ENCODE peak calls at places on chromosome 18, in nine cellular contexts. S is Calu3; W is fibroblast of lung; M is AG09319; Y is CD8-positive, alpha-beta T cell; E is A549; T is coronary artery; G is SK-N-SH; X is GM06990. A is an unnamed sample.

GRCh38 chr18:36493349-36494281 is 196.1 kb downstream of the FHOD3 start:
- DNase-seq in M (no peak), T (no peak), G (no peak), Y (no peak), W (no peak), E (no peak), S (no peak), X (no peak), A (no peak)

GRCh38 chr18:51236225-51236624 is 38.7 kb upstream of the MEX3C start:
- DNase-seq in E (peak), G (no peak), T (no peak), S (peak), W (no peak), X (no peak), Y (no peak), M (no peak), A (no peak)

GRCh38 chr18:48894799-48895346 is 55.9 kb downstream of the SMAD7 start:
- DNase-seq in E (no peak), M (no peak), Y (no peak), W (no peak), X (no peak), T (peak), S (no peak), G (no peak), A (no peak)

GRCh38 chr18:63848159-63848558 is 39.3 kb upstream of the SERPINB2 start:
- DNase-seq in E (peak), W (peak), M (peak), X (no peak), Y (no peak), T (no peak), G (peak), S (peak), A (no peak)

GRCh38 chr18:75252136-75252535 is 41.5 kb downstream of the TSHZ1 start:
- DNase-seq in T (no peak), G (no peak), M (no peak), X (no peak), S (no peak), E (no peak), Y (no peak), W (peak), A (no peak)

GRCh38 chr18:55031979-55032378 is 72.7 kb upstream of the CCDC68 start:
- DNase-seq in M (no peak), E (no peak), Y (no peak), S (peak), G (no peak), T (no peak), X (no peak), W (no peak), A (no peak)

GRCh38 chr18:10297079-10297478 is 157.4 kb upstream of the APCDD1 start:
- DNase-seq in E (no peak), G (no peak), W (no peak), X (no peak), M (no peak), T (no peak), S (no peak), Y (no peak), A (no peak)

GRCh38 chr18:63098014-63098981 is 221.3 kb downstream of the BCL2 start:
- DNase-seq in X (peak), E (no peak), Y (peak), S (no peak), M (no peak), G (no peak), W (no peak), T (no peak), A (peak)

GRCh38 chr18:79940126-79940813 is 11.2 kb downstream of the SLC66A2 start:
- DNase-seq in X (no peak), T (peak), E (no peak), M (no peak), G (no peak), S (no peak), W (no peak), Y (no peak), A (no peak)

GRCh38 chr18:74800098-74800497 is 202.4 kb downstream of the ZNF407 start:
- DNase-seq in M (no peak), W (no peak), E (no peak), Y (no peak), T (no peak), X (no peak), G (no peak), S (no peak), A (no peak)

GRCh38 chr18:74869904-74870863 is 272.5 kb downstream of the ZNF407 start:
- DNase-seq in E (no peak), S (no peak), M (no peak), T (no peak), G (no peak), Y (no peak), W (no peak), X (peak), A (peak)

GRCh38 chr18:67549946-67550345 is 33.4 kb upstream of the DSEL start:
- DNase-seq in Y (no peak), T (no peak), G (no peak), W (peak), E (no peak), X (no peak), M (no peak), S (no peak), A (no peak)

GRCh38 chr18:27005589-27005988 is 140.1 kb upstream of the AQP4 start:
- DNase-seq in G (peak), X (no peak), Y (no peak), E (peak), T (no peak), S (peak), W (no peak), M (no peak), A (peak)
- TF ChIP-seq CTCF in G (peak), X (peak), Y (no peak), E (peak), T (no peak), S (peak), W (peak), M (peak), A (peak)

GRCh38 chr18:45606007-45606406 is 9.3 kb upstream of the SLC14A2 start:
- DNase-seq in X (no peak), G (no peak), S (no peak), Y (no peak), T (no peak), M (no peak), W (no peak), E (no peak), A (no peak)
- TF ChIP-seq CTCF in X (no peak), G (no peak), S (no peak), Y (no peak), T (no peak), M (no peak), W (no peak), E (no peak), A (no peak)

GRCh38 chr18:23215294-23215693 is 80.0 kb downstream of the CABLES1 start:
- DNase-seq in X (no peak), T (no peak), W (no peak), Y (no peak), M (no peak), E (no peak), G (no peak), S (no peak), A (no peak)
- TF ChIP-seq CTCF in X (no peak), T (no peak), W (no peak), Y (no peak), M (no peak), E (no peak), G (no peak), S (no peak), A (no peak)

DNA sequence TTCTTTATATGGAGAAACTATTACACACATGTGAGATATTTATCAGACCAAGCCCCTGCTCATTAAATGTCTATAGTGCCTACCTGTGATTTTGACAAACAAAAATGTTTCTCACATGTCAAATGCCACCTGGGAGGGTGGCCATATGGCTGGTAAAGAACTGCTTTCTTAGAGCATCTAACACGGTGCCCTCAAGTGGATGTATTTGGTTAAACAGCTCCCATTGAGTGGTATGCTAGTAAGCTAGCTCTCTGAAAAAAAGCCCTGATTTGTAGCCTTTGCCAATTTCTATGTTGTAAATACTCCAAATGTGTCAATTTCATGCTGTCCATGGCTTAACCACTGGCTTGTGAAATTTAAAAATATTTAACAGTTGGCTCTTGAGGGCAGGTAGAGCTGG is 94.6 kb downstream of the PMAIP1 start:
- DNase-seq in S (no peak), W (peak), G (no peak), E (peak), Y (no peak), X (no peak), T (no peak), M (no peak), A (no peak)
- TF ChIP-seq CTCF in S (no peak), W (peak), G (peak), E (peak), Y (no peak), X (peak), T (no peak), M (no peak), A (peak)

GRCh38 chr18:58407649-58408407 is 221.1 kb downstream of the ALPK2 start:
- DNase-seq in W (no peak), G (no peak), E (peak), S (no peak), T (no peak), Y (no peak), M (no peak), X (no peak), A (no peak)
- TF ChIP-seq CTCF in W (no peak), G (no peak), E (no peak), S (peak), T (no peak), Y (no peak), M (no peak), X (no peak), A (no peak)

DNA sequence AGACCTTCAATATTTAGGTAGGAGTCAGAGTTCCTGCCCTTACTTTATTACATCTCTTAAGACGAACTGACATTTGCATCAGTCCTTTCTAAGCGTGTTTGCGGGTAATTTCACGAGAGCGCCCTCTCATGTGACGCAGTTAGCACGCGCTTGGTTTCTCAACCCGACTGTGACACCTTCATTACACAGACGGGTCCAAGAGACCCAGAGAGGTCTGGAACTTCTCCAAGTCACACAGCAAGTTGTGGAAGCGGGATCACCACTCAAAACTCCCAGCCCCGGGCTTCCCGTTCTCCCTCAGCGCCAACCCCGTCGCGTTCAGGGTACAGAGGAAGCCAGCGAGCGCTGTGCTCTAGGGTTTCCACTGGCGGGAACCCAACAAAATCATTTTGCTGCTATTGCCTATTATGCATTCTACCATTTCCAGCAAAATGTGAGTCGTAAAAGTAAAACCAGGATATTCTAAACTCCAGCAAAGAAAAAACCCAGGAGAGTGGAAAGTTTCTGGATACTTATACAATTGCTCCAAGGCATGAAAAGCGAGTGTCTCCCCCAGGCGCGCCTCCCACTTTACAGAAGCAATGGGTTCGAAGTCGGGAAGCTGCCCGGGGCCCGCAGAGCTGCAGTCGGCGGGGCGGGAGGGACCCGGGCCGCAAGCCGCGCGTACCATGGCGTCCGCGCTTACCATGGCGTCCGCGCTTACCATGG is 583 bp downstream of the ENOSF1 start:
- DNase-seq in X (peak), W (peak), S (peak), G (peak), M (peak), E (peak), Y (peak), T (peak), A (peak)
- TF ChIP-seq CTCF in X (peak), W (no peak), S (no peak), G (peak), M (no peak), E (peak), Y (no peak), T (no peak), A (peak)

DNA sequence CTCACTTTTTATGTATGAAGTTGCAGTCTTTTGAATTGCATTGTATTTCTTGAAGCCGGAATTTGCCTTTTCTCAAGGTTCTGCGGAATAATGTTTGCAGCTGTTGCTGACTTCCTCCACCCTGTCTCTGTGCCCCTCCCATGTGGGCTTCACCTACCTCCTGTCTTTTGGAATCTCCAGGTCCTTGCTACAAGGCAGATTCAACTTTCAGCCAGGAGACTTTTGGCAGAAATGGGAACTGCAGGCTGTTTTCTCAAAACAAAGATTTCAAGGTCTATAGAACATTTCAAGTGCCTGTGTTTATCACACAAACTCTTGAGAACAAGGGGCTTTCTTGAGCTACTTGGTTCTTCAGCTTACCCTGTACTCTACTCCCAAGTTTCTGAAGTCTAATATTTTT is 25.6 kb downstream of the ZNF236 start:
- DNase-seq in X (no peak), G (no peak), Y (no peak), S (no peak), E (peak), M (no peak), T (no peak), W (no peak), A (no peak)
- TF ChIP-seq CTCF in X (no peak), G (peak), Y (no peak), S (no peak), E (no peak), M (no peak), T (no peak), W (peak), A (no peak)

DNA sequence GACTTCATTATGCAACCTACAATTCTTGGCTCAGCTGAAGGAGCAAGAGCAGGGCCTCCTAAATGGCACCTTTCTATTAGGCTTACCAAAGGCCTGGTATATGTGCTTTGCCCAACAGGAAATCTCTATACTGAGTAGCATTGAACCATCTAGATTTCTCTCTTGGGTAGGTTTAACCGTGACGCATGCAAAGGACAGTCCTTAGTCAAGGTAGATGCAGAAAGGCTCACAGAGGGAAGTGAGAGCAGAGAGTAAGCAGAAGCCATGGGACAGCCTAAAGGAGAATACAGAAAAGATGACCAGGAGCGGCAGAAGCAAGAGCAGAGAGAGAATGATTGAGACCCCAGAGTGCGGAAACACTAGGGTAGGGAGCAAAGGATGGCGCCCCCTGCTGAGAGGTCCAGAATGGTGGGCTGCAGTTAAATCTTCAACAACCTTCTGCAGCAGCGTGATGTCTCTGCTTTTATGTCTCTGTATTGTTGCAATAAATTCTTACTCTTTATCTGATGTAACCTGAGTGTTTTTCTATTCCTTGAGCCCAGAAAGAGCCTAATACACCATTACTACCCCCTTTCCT is 4.7 kb upstream of the OSBPL1A start:
- DNase-seq in W (no peak), E (no peak), Y (no peak), X (no peak), M (no peak), S (no peak), G (no peak), T (no peak), A (no peak)
- TF ChIP-seq CTCF in W (no peak), E (no peak), Y (no peak), X (peak), M (peak), S (peak), G (peak), T (no peak), A (peak)

GRCh38 chr18:3466872-3467271 is 16.9 kb downstream of the TGIF1 start:
- DNase-seq in G (no peak), X (no peak), M (no peak), W (no peak), S (no peak), E (no peak), Y (no peak), T (no peak), A (no peak)

GRCh38 chr18:3468833-3469232 is 18.9 kb downstream of the TGIF1 start:
- DNase-seq in M (no peak), Y (no peak), T (no peak), S (no peak), E (peak), W (no peak), G (no peak), X (no peak), A (no peak)

GRCh38 chr18:3466051-3466450 is 16.1 kb downstream of the TGIF1 start:
- DNase-seq in W (peak), S (no peak), M (no peak), X (no peak), Y (no peak), G (no peak), T (no peak), E (peak), A (no peak)

GRCh38 chr18:3471141-3471648 is 21.2 kb downstream of the TGIF1 start:
- DNase-seq in X (no peak), E (no peak), G (no peak), S (no peak), Y (no peak), W (no peak), M (no peak), T (no peak), A (no peak)

GRCh38 chr18:3468066-3468705 is 18.2 kb downstream of the TGIF1 start:
- DNase-seq in S (no peak), E (no peak), X (no peak), M (no peak), Y (no peak), W (no peak), G (no peak), T (no peak), A (no peak)
- TF ChIP-seq CTCF in S (no peak), E (no peak), X (no peak), M (no peak), Y (no peak), W (no peak), G (no peak), T (no peak), A (no peak)

A was measured in GM13977.